ENCODE peak calls at places on chromosomes 3 and 15, in six cellular contexts. E is kidney epithelial cell, H is HL-60, J is fibroblast of mammary gland, T is adrenal gland, K is stomach. P is an unnamed sample.

GRCh38 chr3:196875258-196875657 is 7.5 kb downstream of the SENP5 start:
- DNase-seq in J (no peak), T (no peak), E (no peak), H (no peak), K (no peak), P (no peak)

GRCh38 chr3:187292186-187292585 is 649 bp upstream of the MASP1 start:
- DNase-seq in J (no peak), E (no peak), K (no peak), T (no peak), H (no peak), P (peak)

GRCh38 chr15:35444557-35445204 is 101.3 kb downstream of the DPH6 start:
- DNase-seq in K (no peak), T (no peak), J (peak), E (no peak), H (no peak), P (peak)

GRCh38 chr3:131053021-131053420 is 26.3 kb downstream of the NEK11 start:
- DNase-seq in H (no peak), T (no peak), K (no peak), E (no peak), J (peak), P (peak)

GRCh38 chr3:175456496-175456895 is 597.4 kb downstream of the NAALADL2 start:
- DNase-seq in K (no peak), T (no peak), E (peak), H (no peak), J (peak), P (peak)

GRCh38 chr3:188385295-188385694 is 231.3 kb downstream of the LPP start:
- DNase-seq in J (no peak), H (peak), T (no peak), E (no peak), K (no peak), P (no peak)

GRCh38 chr3:156814295-156814694 is 11.9 kb upstream of the LEKR1 start:
- DNase-seq in H (no peak), T (no peak), J (no peak), K (no peak), E (no peak), P (no peak)

GRCh38 chr3:183224581-183224980 is 28.5 kb upstream of the B3GNT5 start:
- DNase-seq in H (no peak), J (no peak), T (no peak), E (no peak), K (no peak), P (no peak)

GRCh38 chr15:39833515-39833981 is 50.9 kb upstream of the FSIP1 start:
- DNase-seq in E (no peak), K (no peak), T (no peak), H (no peak), J (peak), P (peak)

GRCh38 chr3:10888523-10889081 is 72.6 kb downstream of the SLC6A11 start:
- DNase-seq in J (no peak), H (no peak), E (no peak), T (no peak), K (no peak), P (no peak)

GRCh38 chr15:68391084-68391483 is 40.9 kb downstream of the ITGA11 start:
- DNase-seq in J (no peak), T (peak), K (peak), H (no peak), E (no peak), P (no peak)

GRCh38 chr15:59392299-59392698 is 19.6 kb upstream of the MYO1E start:
- DNase-seq in H (no peak), T (no peak), J (no peak), E (no peak), K (no peak), P (no peak)

GRCh38 chr3:60855250-60855649 is 396.0 kb downstream of the FHIT start:
- DNase-seq in J (no peak), H (no peak), T (no peak), K (no peak), E (no peak), P (no peak)

GRCh38 chr15:62066663-62067447 is at the start of gene C2CD4A:
- DNase-seq in K (peak), T (peak), J (no peak), E (no peak), H (no peak), P (peak)

GRCh38 chr3:193134895-193135294 is 106.1 kb upstream of the PLAAT1 start:
- DNase-seq in K (no peak), H (no peak), J (peak), E (peak), T (peak), P (peak)

GRCh38 chr3:27095588-27096222 is 273.5 kb downstream of the NEK10 start:
- DNase-seq in K (no peak), J (no peak), T (no peak), E (no peak), H (no peak), P (no peak)

GRCh38 chr3:103389356-103389755 is 954.5 kb downstream of the ZPLD1 start:
- DNase-seq in J (no peak), K (no peak), E (peak), H (no peak), T (no peak), P (no peak)

GRCh38 chr3:37255990-37256308 is 81.6 kb upstream of the LRRFIP2 start:
- DNase-seq in J (peak), T (no peak), E (no peak), H (no peak), K (no peak), P (peak)

GRCh38 chr3:71130516-71131384 is 452.8 kb downstream of the FOXP1 start:
- DNase-seq in E (peak), J (peak), K (peak), T (peak), H (peak), P (peak)

GRCh38 chr15:52789601-52790165 is 453 bp downstream of the ONECUT1 start:
- DNase-seq in K (no peak), H (peak), E (no peak), T (no peak), J (peak), P (no peak)

GRCh38 chr3:101414121-101414520 is 93.7 kb upstream of the IMPG2 start:
- DNase-seq in T (no peak), K (no peak), E (no peak), H (no peak), J (no peak), P (no peak)

GRCh38 chr15:77045985-77046384 is 24.9 kb downstream of the TSPAN3 start:
- DNase-seq in T (no peak), K (no peak), H (no peak), J (no peak), E (no peak), P (no peak)

GRCh38 chr3:190167936-190168680 is 47.4 kb upstream of the P3H2 start:
- DNase-seq in H (no peak), E (no peak), J (no peak), K (no peak), T (no peak), P (no peak)

GRCh38 chr3:58392191-58392590 is 41.4 kb downstream of the PDHB start:
- DNase-seq in T (no peak), H (no peak), K (no peak), J (peak), E (no peak), P (peak)

GRCh38 chr3:190024912-190025311 is 95.8 kb downstream of the P3H2 start:
- DNase-seq in T (no peak), H (no peak), E (no peak), J (peak), K (no peak), P (peak)

GRCh38 chr3:9595877-9596276 is 42.3 kb upstream of the LHFPL4 start:
- DNase-seq in K (no peak), J (no peak), H (no peak), T (no peak), E (no peak), P (no peak)

GRCh38 chr3:146218880-146219866 is 31.7 kb downstream of the PLSCR4 start:
- DNase-seq in J (peak), H (no peak), E (no peak), T (peak), K (peak), P (peak)

GRCh38 chr3:146223401-146224373 is 27.2 kb downstream of the PLSCR4 start:
- DNase-seq in K (no peak), H (no peak), E (no peak), T (no peak), J (peak), P (no peak)

GRCh38 chr3:146221276-146221675 is 29.6 kb downstream of the PLSCR4 start:
- DNase-seq in J (peak), T (no peak), H (no peak), K (no peak), E (no peak), P (peak)

GRCh38 chr3:146227486-146227885 is 23.4 kb downstream of the PLSCR4 start:
- DNase-seq in E (no peak), K (no peak), H (no peak), J (no peak), T (no peak), P (no peak)

GRCh38 chr3:146222204-146223046 is 28.5 kb downstream of the PLSCR4 start:
- DNase-seq in K (no peak), H (no peak), T (peak), J (peak), E (no peak), P (no peak)
- TF ChIP-seq CTCF in K (no peak), H (no peak), T (no peak), J (no peak), E (no peak), P (no peak)

GRCh38 chr3:172059532-172059931 is 20.2 kb downstream of the FNDC3B start:
- DNase-seq in H (no peak), K (no peak), J (no peak), E (no peak), T (no peak), P (no peak)

GRCh38 chr3:172065534-172065933 is 26.2 kb downstream of the FNDC3B start:
- DNase-seq in J (peak), K (no peak), E (no peak), T (no peak), H (no peak), P (peak)

GRCh38 chr3:172060234-172060633 is 20.9 kb downstream of the FNDC3B start:
- DNase-seq in T (no peak), E (no peak), K (no peak), H (no peak), J (no peak), P (no peak)

GRCh38 chr3:172063456-172064432 is 24.4 kb downstream of the FNDC3B start:
- DNase-seq in T (no peak), E (no peak), H (no peak), J (no peak), K (no peak), P (no peak)

DNA sequence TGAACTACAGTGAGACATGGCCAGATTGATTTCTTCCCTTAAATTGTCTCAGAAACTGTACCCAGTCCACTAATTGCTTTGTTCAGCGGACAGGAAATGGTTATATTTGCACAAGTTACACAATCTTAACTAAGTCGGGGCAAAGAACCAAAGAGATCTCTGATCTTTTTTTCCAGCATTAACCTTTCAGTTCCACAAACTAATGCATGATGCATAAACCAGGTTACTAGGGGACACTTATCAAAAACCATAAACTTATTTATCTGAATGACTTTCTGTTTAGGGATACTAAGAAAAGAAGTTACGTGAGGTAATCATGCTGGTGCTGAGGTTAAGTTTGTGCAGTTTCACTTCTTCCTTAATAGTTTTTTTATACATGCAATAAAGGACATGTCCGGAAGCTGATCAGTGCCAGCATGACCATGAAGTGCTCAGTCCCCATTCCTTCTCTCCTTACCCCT is 22.4 kb downstream of the FNDC3B start:
- DNase-seq in T (no peak), E (no peak), K (no peak), J (peak), H (no peak), P (peak)
- H3K4me3 ChIP-seq in T (no peak), E (no peak), K (peak), J (no peak), H (no peak), P (no peak)

GRCh38 chr3:53350652-53351051 is 3.3 kb upstream of the DCP1A start:
- DNase-seq in J (peak), H (peak), K (no peak), T (no peak), E (no peak), P (no peak)
- TF ChIP-seq CTCF in J (peak), H (peak), K (no peak), T (no peak), E (peak), P (peak)

GRCh38 chr15:74170845-74171578 is 2.5 kb upstream of the ISLR start:
- DNase-seq in K (peak), J (no peak), E (no peak), T (no peak), H (no peak), P (no peak)

GRCh38 chr15:74173545-74174215 is at the start of gene ISLR:
- DNase-seq in H (no peak), T (no peak), K (no peak), E (no peak), J (peak), P (peak)

GRCh38 chr15:74171965-74172541 is 1.5 kb upstream of the ISLR start:
- DNase-seq in E (no peak), H (no peak), T (no peak), K (no peak), J (no peak), P (no peak)

GRCh38 chr15:74174216-74174965 is 881 bp downstream of the ISLR start:
- DNase-seq in K (no peak), H (no peak), E (no peak), T (peak), J (no peak), P (peak)

DNA sequence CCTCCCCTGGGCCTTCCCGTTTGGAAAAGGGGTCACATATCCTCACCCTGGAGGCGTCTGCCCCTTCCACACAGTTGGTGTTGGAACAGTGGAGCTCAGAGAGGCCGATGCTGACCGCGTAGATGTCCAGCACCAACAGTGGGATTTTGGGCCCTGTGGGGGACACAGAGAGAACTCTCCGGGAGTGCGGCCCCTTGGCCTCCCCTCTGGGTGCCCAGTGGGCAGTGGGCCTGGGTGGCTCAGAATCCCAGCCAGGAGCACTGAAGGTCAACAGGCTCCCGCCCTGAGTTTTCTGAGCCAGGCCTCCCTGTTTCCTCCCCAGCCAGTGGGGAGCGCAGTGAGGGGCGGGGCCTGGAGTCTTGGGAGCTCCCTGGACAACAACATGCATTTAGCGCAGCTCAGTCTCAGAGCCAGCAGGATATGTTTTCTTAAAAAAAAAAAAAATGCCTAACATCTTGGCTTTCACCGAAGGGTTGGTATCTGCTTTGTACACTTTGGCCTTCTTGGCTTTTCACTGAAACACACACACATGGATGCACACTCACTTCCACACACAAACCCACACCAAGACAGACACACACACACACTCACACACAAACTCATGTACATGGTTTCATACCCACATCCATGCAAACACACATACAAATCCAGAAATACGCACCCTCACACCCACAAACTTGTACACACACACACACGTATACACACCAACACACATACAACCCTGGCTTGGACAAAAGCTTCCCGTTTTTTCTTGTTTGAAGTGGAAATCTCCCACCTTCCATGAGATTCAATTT is 562 bp upstream of the ISLR start:
- DNase-seq in H (no peak), E (no peak), K (peak), J (peak), T (peak), P (peak)
- H3K4me3 ChIP-seq in H (no peak), E (no peak), K (peak), J (no peak), T (no peak), P (peak)

GRCh38 chr3:32147935-32148334 is 41.5 kb downstream of the GPD1L start:
- DNase-seq in E (no peak), K (no peak), H (no peak), T (no peak), J (no peak), P (no peak)
- TF ChIP-seq CTCF in E (no peak), K (no peak), H (no peak), T (no peak), J (no peak), P (no peak)

DNA sequence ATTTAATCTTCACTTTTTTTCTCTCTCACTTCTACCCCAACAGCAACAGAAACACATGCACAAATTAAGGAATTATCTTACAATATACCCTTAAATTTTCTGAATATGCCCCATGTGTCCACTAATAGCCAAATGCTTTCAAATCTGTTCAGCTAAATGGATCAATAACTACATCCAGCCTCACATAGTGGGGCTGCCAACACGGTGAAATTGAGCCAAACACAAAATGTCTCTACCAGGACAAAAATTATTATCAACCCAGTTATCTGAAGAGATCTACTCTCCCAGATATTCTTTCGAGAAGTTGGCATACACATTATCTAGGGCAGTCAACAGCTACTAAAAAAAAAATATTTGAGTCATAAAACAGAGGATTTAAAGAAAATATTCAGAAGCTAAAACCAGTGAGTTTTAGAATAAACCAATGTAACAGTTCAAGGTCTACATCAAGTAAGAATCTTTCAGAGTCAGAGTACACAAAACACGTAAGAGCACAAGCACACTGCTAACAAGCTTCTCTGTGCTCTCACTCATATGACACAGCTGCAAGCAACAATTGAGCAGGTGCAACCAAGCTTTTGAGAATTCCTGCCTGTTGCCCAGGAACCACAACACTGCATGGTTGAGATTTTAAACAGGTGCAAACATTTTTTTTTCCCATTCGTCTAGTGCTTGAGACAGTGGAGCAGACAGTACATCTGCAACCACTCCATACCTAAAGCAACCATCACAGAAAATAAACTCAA is 247.7 kb downstream of the ZBTB20 start:
- DNase-seq in H (no peak), J (no peak), T (no peak), E (peak), K (no peak), P (no peak)
- H3K4me3 ChIP-seq in H (no peak), J (no peak), T (no peak), E (no peak), K (no peak), P (no peak)

P was measured in AG10803.